ENCODE peak calls at places on chromosome 9, in seven cellular contexts. J is thyroid gland; I is effector memory CD8-positive, alpha-beta T cell; Z is endothelial cell; X is right cardiac atrium; S is stimulated activated CD4-positive, alpha-beta T cell treated with anti-CD3 and anti-CD28 coated beads, Interleukin-2, amount 100 ng/mL, for 24 hours; D is psoas muscle. V is an unnamed sample.

GRCh38 chr9:4315582-4316215 is 15.8 kb upstream of the GLIS3 start:
- DNase-seq in X (peak; percentile 91), S (peak; percentile 81), Z (peak; percentile 82), I (peak; percentile 65), J (peak; percentile 79), D (peak; percentile 67), V (no peak)

GRCh38 chr9:83280259-83280658 is 217.3 kb upstream of the RASEF start:
- DNase-seq in D (no peak), J (no peak), X (no peak), Z (no peak), S (no peak), I (no peak), V (no peak)

GRCh38 chr9:19619221-19619620 is 169.6 kb downstream of the SLC24A2 start:
- DNase-seq in D (no peak), I (no peak), S (no peak), Z (no peak), J (no peak), X (no peak), V (no peak)

GRCh38 chr9:131433302-131433854 is 39.5 kb downstream of the PRRC2B start:
- DNase-seq in J (no peak), X (no peak), S (no peak), I (no peak), Z (no peak), D (no peak), V (no peak)

GRCh38 chr9:30815585-30815984 is 1568.9 kb upstream of the ACO1 start:
- DNase-seq in D (no peak), X (no peak), Z (no peak), I (no peak), J (no peak), S (no peak), V (peak; percentile 7)

GRCh38 chr9:129312731-129313130 is 134.7 kb upstream of the IER5L start:
- DNase-seq in X (no peak), J (no peak), I (no peak), S (peak; percentile 10), D (no peak), Z (no peak), V (no peak)

GRCh38 chr9:5442400-5443011 is 4.8 kb upstream of the PLGRKT start:
- DNase-seq in I (no peak), D (no peak), J (peak; percentile 32), Z (peak; percentile 40), S (no peak), X (no peak), V (no peak)

GRCh38 chr9:128151343-128152132 is 2.3 kb downstream of the LCN2 start:
- DNase-seq in X (peak; percentile 23), I (no peak), Z (no peak), J (no peak), S (no peak), D (no peak), V (no peak)

GRCh38 chr9:135214706-135215105 is 127.2 kb downstream of the OLFM1 start:
- DNase-seq in X (peak; percentile 23), I (no peak), D (no peak), Z (no peak), S (no peak), J (no peak), V (no peak)

GRCh38 chr9:126796758-126797157 is 8.1 kb upstream of the ZBTB43 start:
- DNase-seq in Z (no peak), I (no peak), D (no peak), J (no peak), X (no peak), S (no peak), V (no peak)

V was measured in iPS DF 6.9.